ENCODE peak calls at places on chromosomes 13 and 19, in five cellular contexts. O, G, H, S and N are unnamed samples.

GRCh38 chr19:2327773-2328400 is 499 bp downstream of the LSM7 start:
- DNase-seq in O (no peak), G (no peak), H (peak), S (no peak), N (no peak)

GRCh38 chr13:39565036-39565949 is 37.7 kb downstream of the LHFPL6 start:
- DNase-seq in O (no peak), G (peak), H (peak), S (no peak), N (no peak)

GRCh38 chr19:10544753-10545251 is 1.1 kb downstream of the ATG4D start:
- DNase-seq in O (no peak), G (no peak), H (no peak), S (no peak), N (no peak)

GRCh38 chr19:50725218-50725931 is 2.2 kb downstream of the CLEC11A start:
- DNase-seq in O (no peak), G (no peak), H (no peak), S (no peak), N (no peak)

GRCh38 chr19:2415281-2415972 is 12.0 kb downstream of the TIMM13 start:
- DNase-seq in O (no peak), G (no peak), H (no peak), S (no peak), N (no peak)

GRCh38 chr13:109773276-109773675 is 13.1 kb downstream of the IRS2 start:
- DNase-seq in O (no peak), G (no peak), H (peak), S (no peak), N (no peak)

GRCh38 chr13:106109391-106109791 is 426.1 kb downstream of the EFNB2 start:
- DNase-seq in O (no peak), G (no peak), H (no peak), S (no peak), N (no peak)

GRCh38 chr13:58953638-58954037 is 1210.1 kb downstream of the DIAPH3 start:
- DNase-seq in O (no peak), G (no peak), H (no peak), S (no peak), N (no peak)

GRCh38 chr19:16867211-16867610 is 21.6 kb upstream of the F2RL3 start:
- DNase-seq in O (no peak), G (no peak), H (no peak), S (no peak), N (no peak)

GRCh38 chr13:106104281-106104901 is 431.1 kb downstream of the EFNB2 start:
- DNase-seq in O (no peak), G (peak), H (peak), S (no peak), N (no peak)

GRCh38 chr19:10928563-10929401 is at the start of the genes TIMM29 and YIPF2:
- DNase-seq in O (peak), G (peak), H (peak), S (peak), N (peak)

GRCh38 chr19:30649934-30650614 is 277.9 kb downstream of the ZNF536 start:
- DNase-seq in O (peak), G (peak), H (peak), S (no peak), N (no peak)

GRCh38 chr13:40776681-40777165 is 5.7 kb upstream of the MRPS31 start:
- DNase-seq in O (no peak), G (no peak), H (no peak), S (no peak), N (no peak)

GRCh38 chr19:30103981-30104380 is 161.9 kb downstream of the URI1 start:
- DNase-seq in O (no peak), G (no peak), H (no peak), S (no peak), N (no peak)

GRCh38 chr19:32345261-32346207 is at the start of gene ZNF507:
- DNase-seq in O (peak), G (peak), H (peak), S (peak), N (peak)

GRCh38 chr19:23996549-23996948 is 81.9 kb downstream of the ZNF726 start:
- DNase-seq in O (no peak), G (peak), H (peak), S (no peak), N (no peak)

GRCh38 chr13:79485014-79485441 is 4.1 kb downstream of the NDFIP2 start:
- DNase-seq in O (no peak), G (peak), H (peak), S (no peak), N (peak)

GRCh38 chr13:93364166-93364565 is 137.6 kb downstream of the GPC6 start:
- DNase-seq in O (no peak), G (no peak), H (no peak), S (no peak), N (no peak)

GRCh38 chr13:52158629-52159158 is 703 bp downstream of the NEK3 start:
- DNase-seq in O (no peak), G (peak), H (peak), S (peak), N (peak)

GRCh38 chr19:18781885-18782527 is 9.1 kb downstream of the COMP start:
- DNase-seq in O (no peak), G (no peak), H (no peak), S (no peak), N (no peak)

GRCh38 chr19:56831279-56831678 is 9.2 kb downstream of the PEG3 start:
- DNase-seq in O (no peak), G (no peak), H (no peak), S (no peak), N (no peak)

GRCh38 chr13:46504036-46504435 is 48.9 kb upstream of the LRCH1 start:
- DNase-seq in O (no peak), G (no peak), H (no peak), S (no peak), N (no peak)